ENCODE peak calls at places on chromosomes 16 and 17, in seven cellular contexts. Q is heart left ventricle, B is glutamatergic neuron, Y is mesothelial cell of epicardium, G is K562, N is endodermal cell, L is AG04449. D is an unnamed sample.

GRCh38 chr16:87678618-87679017 is 76.3 kb downstream of the JPH3 start:
- DNase-seq in Y (no peak), B (no peak), Q (no peak), G (no peak), N (no peak), L (no peak), D (no peak)

GRCh38 chr16:10942352-10943297 is at the start of gene DEXI:
- DNase-seq in L (no peak), Y (peak; percentile 91), Q (peak; percentile 96), N (peak; percentile 97), B (peak; percentile 94), G (peak; percentile 100), D (peak; percentile 97)

GRCh38 chr16:31108035-31108793 is at the start of gene BCKDK:
- DNase-seq in Y (no peak), L (no peak), N (peak; percentile 88), B (peak; percentile 86), Q (peak; percentile 85), G (peak; percentile 88), D (peak; percentile 62)

GRCh38 chr16:12303649-12304048 is 327.1 kb downstream of the SNX29 start:
- DNase-seq in G (no peak), Q (no peak), L (no peak), N (no peak), Y (no peak), B (no peak), D (no peak)

GRCh38 chr17:69654981-69655581 is 240.6 kb downstream of the MAP2K6 start:
- DNase-seq in L (peak; percentile 59), G (no peak), Q (no peak), N (no peak), B (no peak), Y (no peak), D (no peak)

GRCh38 chr17:80624864-80625263 is 80.2 kb downstream of the RPTOR start:
- DNase-seq in Y (no peak), B (no peak), L (no peak), G (no peak), N (peak; percentile 56), Q (no peak), D (no peak)

GRCh38 chr16:80914379-80915078 is 92.2 kb downstream of the CMC2 start:
- DNase-seq in Y (no peak), N (no peak), G (no peak), B (no peak), L (no peak), Q (no peak), D (no peak)

GRCh38 chr16:14284930-14285541 is 213.9 kb downstream of the MRTFB start:
- DNase-seq in Y (no peak), B (peak; percentile 64), L (no peak), G (no peak), N (no peak), Q (no peak), D (peak; percentile 55)

GRCh38 chr17:80569936-80570335 is 25.3 kb downstream of the RPTOR start:
- DNase-seq in G (no peak), B (no peak), Y (no peak), Q (no peak), N (no peak), L (no peak), D (no peak)

GRCh38 chr16:19497181-19497580 is 24.7 kb downstream of the GDE1 start:
- DNase-seq in G (no peak), Q (no peak), B (no peak), N (no peak), L (no peak), Y (no peak), D (no peak)

GRCh38 chr17:8709006-8709405 is 35.6 kb downstream of the CCDC42 start:
- DNase-seq in B (no peak), N (peak; percentile 14), L (no peak), G (no peak), Y (no peak), Q (no peak), D (no peak)

GRCh38 chr17:66310528-66311148 is 8.2 kb downstream of the PRKCA start:
- DNase-seq in G (no peak), Y (no peak), L (no peak), B (no peak), Q (no peak), N (peak; percentile 82), D (no peak)

GRCh38 chr17:32486091-32486700 is 597 bp upstream of the CDK5R1 start:
- DNase-seq in Q (peak; percentile 72), L (no peak), B (peak; percentile 88), Y (peak; percentile 65), N (peak; percentile 93), G (peak; percentile 94), D (peak; percentile 70)

GRCh38 chr16:17396762-17397498 is 73.8 kb downstream of the XYLT1 start:
- DNase-seq in B (no peak), Q (no peak), N (no peak), G (no peak), L (no peak), Y (no peak), D (no peak)

GRCh38 chr16:68636818-68637217 is 8.3 kb upstream of the CDH3 start:
- DNase-seq in B (no peak), N (no peak), G (no peak), Q (no peak), L (no peak), Y (no peak), D (no peak)

GRCh38 chr16:24858219-24859041 is 12.7 kb downstream of the SLC5A11 start:
- DNase-seq in Q (peak; percentile 46), N (peak; percentile 91), Y (peak; percentile 75), L (no peak), G (peak; percentile 74), B (no peak), D (peak; percentile 81)

GRCh38 chr17:50105811-50106210 is 10.7 kb downstream of the PDK2 start:
- DNase-seq in B (no peak), G (no peak), Y (no peak), N (no peak), L (no peak), Q (no peak), D (no peak)

GRCh38 chr16:276360-277077 is 775 bp upstream of the RGS11 start:
- DNase-seq in Y (no peak), B (no peak), Q (no peak), L (no peak), G (no peak), N (no peak), D (no peak)

GRCh38 chr16:11743308-11744074 is 834 bp upstream of the TXNDC11 start:
- DNase-seq in B (no peak), Y (no peak), Q (peak; percentile 60), N (no peak), L (no peak), G (no peak), D (peak; percentile 4)

GRCh38 chr16:23595246-23595950 is 718 bp downstream of the NDUFAB1 start:
- DNase-seq in N (no peak), L (no peak), G (no peak), Q (no peak), Y (no peak), B (no peak), D (peak; percentile 6)

GRCh38 chr17:49739662-49740271 is 24.2 kb downstream of the FAM117A start:
- DNase-seq in B (no peak), Q (peak; percentile 86), L (no peak), N (no peak), G (peak; percentile 95), Y (no peak), D (no peak)

GRCh38 chr17:82091264-82092066 is 6.6 kb downstream of the FASN start:
- DNase-seq in Q (no peak), Y (no peak), G (no peak), L (no peak), N (no peak), B (peak; percentile 10), D (no peak)

GRCh38 chr16:87325480-87325879 is 8.3 kb upstream of the C16orf95 start:
- DNase-seq in G (no peak), B (no peak), Q (peak; percentile 20), L (no peak), Y (no peak), N (no peak), D (no peak)

GRCh38 chr16:48901712-48902374 is 291.9 kb upstream of the N4BP1 start:
- DNase-seq in B (peak; percentile 33), L (no peak), N (no peak), Q (no peak), Y (no peak), G (no peak), D (peak; percentile 30)
- TF ChIP-seq CTCF in B (peak; percentile 30), L (peak; percentile 15), N (peak; percentile 62), Q (no peak), Y (no peak), G (no peak), D (peak; percentile 9)

GRCh38 chr16:74034862-74035261 is 261.8 kb upstream of the PSMD7 start:
- DNase-seq in Y (no peak), N (no peak), B (no peak), L (no peak), Q (no peak), G (peak; percentile 8), D (peak; percentile 26)

GRCh38 chr16:74031551-74031950 is 265.1 kb upstream of the PSMD7 start:
- DNase-seq in Q (no peak), L (no peak), Y (no peak), N (no peak), G (no peak), B (no peak), D (no peak)

GRCh38 chr16:74030000-74030399 is 266.6 kb upstream of the PSMD7 start:
- DNase-seq in N (no peak), B (no peak), Q (no peak), G (no peak), L (no peak), Y (no peak), D (no peak)

GRCh38 chr16:74035816-74036215 is 260.8 kb upstream of the PSMD7 start:
- DNase-seq in B (no peak), Y (no peak), Q (no peak), N (peak; percentile 64), G (peak; percentile 38), L (no peak), D (peak; percentile 33)
- TF ChIP-seq CTCF in B (peak; percentile 49), Y (no peak), Q (no peak), N (peak; percentile 70), G (peak; percentile 44), L (peak; percentile 2), D (peak; percentile 38)

GRCh38 chr17:71855000-71855399 is 265.8 kb upstream of the SOX9 start:
- DNase-seq in Y (no peak), Q (no peak), G (no peak), B (no peak), N (peak; percentile 55), L (no peak), D (no peak)
- TF ChIP-seq CTCF in Y (no peak), Q (no peak), G (no peak), B (no peak), N (no peak), L (no peak), D (no peak)

GRCh38 chr16:57660715-57661463 is 7.2 kb upstream of the ADGRG3 start:
- DNase-seq in Y (no peak), B (no peak), Q (no peak), N (no peak), G (no peak), L (no peak), D (no peak)

GRCh38 chr16:57658130-57658877 is 9.8 kb upstream of the ADGRG3 start:
- DNase-seq in G (no peak), L (no peak), Q (no peak), N (no peak), B (no peak), Y (no peak), D (no peak)

GRCh38 chr16:57657228-57657627 is 10.9 kb upstream of the ADGRG3 start:
- DNase-seq in Q (no peak), L (no peak), B (no peak), Y (no peak), N (no peak), G (no peak), D (no peak)

GRCh38 chr16:57661510-57661909 is 6.6 kb upstream of the ADGRG3 start:
- DNase-seq in L (no peak), G (no peak), Q (no peak), Y (no peak), B (no peak), N (no peak), D (no peak)

GRCh38 chr16:57658878-57659674 is 9.0 kb upstream of the ADGRG3 start:
- DNase-seq in G (no peak), L (no peak), Q (no peak), Y (no peak), N (no peak), B (no peak), D (no peak)
- TF ChIP-seq CTCF in G (no peak), L (no peak), Q (no peak), Y (no peak), N (no peak), B (no peak), D (no peak)